ENCODE peak calls at places on chromosomes 2 and 18, in ten cellular contexts. One of them, this sample, is unnamed.

GRCh38 chr2:173964565-173965371 is 405 bp downstream of the SP3 start:
- DNase-seq in HT-29: peak; percentile 70
- DNase-seq in retina: no peak
- DNase-seq in GM12891: peak; percentile 46
- DNase-seq in ACHN: peak; percentile 83
- DNase-seq in A549: no peak
- DNase-seq in stimulated activated naive CD8-positive, alpha-beta T cell treated with anti-CD3 and anti-CD28 coated beads, Interleukin-15, Interleukin-2, amounts not matched to agents 100 U/mL and 50 U/mL, for 24 hours: peak; percentile 84
- DNase-seq in amniotic stem cell: peak; percentile 34
- DNase-seq in nephron progenitor cell: peak; percentile 83
- DNase-seq in T1000: no peak
- DNase-seq in this sample: peak; percentile 83

GRCh38 chr2:100185516-100185915 is 43.1 kb upstream of the AFF3 start:
- DNase-seq in HT-29: no peak
- DNase-seq in retina: no peak
- DNase-seq in GM12891: no peak
- DNase-seq in ACHN: no peak
- DNase-seq in A549: no peak
- DNase-seq in stimulated activated naive CD8-positive, alpha-beta T cell treated with anti-CD3 and anti-CD28 coated beads, Interleukin-15, Interleukin-2, amounts not matched to agents 100 U/mL and 50 U/mL, for 24 hours: no peak
- DNase-seq in amniotic stem cell: no peak
- DNase-seq in nephron progenitor cell: no peak
- DNase-seq in T1000: no peak
- DNase-seq in this sample: no peak

GRCh38 chr18:22282311-22283235 is 113.2 kb downstream of the GATA6 start:
- DNase-seq in HT-29: peak; percentile 88
- DNase-seq in retina: no peak
- DNase-seq in GM12891: no peak
- DNase-seq in ACHN: peak; percentile 20
- DNase-seq in A549: peak; percentile 72
- DNase-seq in stimulated activated naive CD8-positive, alpha-beta T cell treated with anti-CD3 and anti-CD28 coated beads, Interleukin-15, Interleukin-2, amounts not matched to agents 100 U/mL and 50 U/mL, for 24 hours: peak; percentile 6
- DNase-seq in amniotic stem cell: peak; percentile 42
- DNase-seq in nephron progenitor cell: no peak
- DNase-seq in T1000: peak; percentile 18
- DNase-seq in this sample: peak; percentile 23

GRCh38 chr2:105114551-105114950 is 76.7 kb downstream of the MRPS9 start:
- DNase-seq in HT-29: peak; percentile 65
- DNase-seq in retina: peak; percentile 55
- DNase-seq in GM12891: no peak
- DNase-seq in ACHN: peak; percentile 62
- DNase-seq in A549: peak; percentile 59
- DNase-seq in stimulated activated naive CD8-positive, alpha-beta T cell treated with anti-CD3 and anti-CD28 coated beads, Interleukin-15, Interleukin-2, amounts not matched to agents 100 U/mL and 50 U/mL, for 24 hours: no peak
- DNase-seq in amniotic stem cell: peak; percentile 63
- DNase-seq in nephron progenitor cell: no peak
- DNase-seq in T1000: no peak
- DNase-seq in this sample: no peak

GRCh38 chr18:25832008-25832604 is 258.3 kb downstream of the SS18 start:
- DNase-seq in HT-29: peak; percentile 65
- DNase-seq in retina: peak; percentile 78
- DNase-seq in GM12891: peak; percentile 29
- DNase-seq in ACHN: peak; percentile 57
- DNase-seq in A549: peak; percentile 17
- DNase-seq in stimulated activated naive CD8-positive, alpha-beta T cell treated with anti-CD3 and anti-CD28 coated beads, Interleukin-15, Interleukin-2, amounts not matched to agents 100 U/mL and 50 U/mL, for 24 hours: peak; percentile 34
- DNase-seq in amniotic stem cell: peak; percentile 9
- DNase-seq in nephron progenitor cell: peak; percentile 75
- DNase-seq in T1000: peak; percentile 28
- DNase-seq in this sample: no peak

GRCh38 chr2:201733544-201733943 is 35.1 kb upstream of the MPP4 start:
- DNase-seq in HT-29: no peak
- DNase-seq in retina: no peak
- DNase-seq in GM12891: no peak
- DNase-seq in ACHN: no peak
- DNase-seq in A549: no peak
- DNase-seq in stimulated activated naive CD8-positive, alpha-beta T cell treated with anti-CD3 and anti-CD28 coated beads, Interleukin-15, Interleukin-2, amounts not matched to agents 100 U/mL and 50 U/mL, for 24 hours: no peak
- DNase-seq in amniotic stem cell: no peak
- DNase-seq in nephron progenitor cell: no peak
- DNase-seq in T1000: no peak
- DNase-seq in this sample: no peak

GRCh38 chr2:222561817-222562424 is 94.0 kb downstream of the FARSB start:
- DNase-seq in HT-29: peak; percentile 79
- DNase-seq in retina: peak; percentile 68
- DNase-seq in GM12891: peak; percentile 35
- DNase-seq in ACHN: peak; percentile 74
- DNase-seq in A549: peak; percentile 40
- DNase-seq in stimulated activated naive CD8-positive, alpha-beta T cell treated with anti-CD3 and anti-CD28 coated beads, Interleukin-15, Interleukin-2, amounts not matched to agents 100 U/mL and 50 U/mL, for 24 hours: peak; percentile 20
- DNase-seq in amniotic stem cell: no peak
- DNase-seq in nephron progenitor cell: peak; percentile 58
- DNase-seq in T1000: no peak
- DNase-seq in this sample: no peak

GRCh38 chr2:126664234-126664633 is 8.3 kb downstream of the GYPC start:
- DNase-seq in HT-29: no peak
- DNase-seq in retina: no peak
- DNase-seq in GM12891: no peak
- DNase-seq in ACHN: no peak
- DNase-seq in A549: no peak
- DNase-seq in stimulated activated naive CD8-positive, alpha-beta T cell treated with anti-CD3 and anti-CD28 coated beads, Interleukin-15, Interleukin-2, amounts not matched to agents 100 U/mL and 50 U/mL, for 24 hours: peak; percentile 45
- DNase-seq in amniotic stem cell: no peak
- DNase-seq in nephron progenitor cell: no peak
- DNase-seq in T1000: no peak
- DNase-seq in this sample: peak; percentile 28

GRCh38 chr2:120819720-120820210 is 84.1 kb downstream of the GLI2 start:
- DNase-seq in HT-29: no peak
- DNase-seq in retina: no peak
- DNase-seq in GM12891: no peak
- DNase-seq in ACHN: no peak
- DNase-seq in A549: no peak
- DNase-seq in stimulated activated naive CD8-positive, alpha-beta T cell treated with anti-CD3 and anti-CD28 coated beads, Interleukin-15, Interleukin-2, amounts not matched to agents 100 U/mL and 50 U/mL, for 24 hours: no peak
- DNase-seq in amniotic stem cell: no peak
- DNase-seq in nephron progenitor cell: no peak
- DNase-seq in T1000: no peak
- DNase-seq in this sample: no peak

GRCh38 chr2:146927080-146927714 is 917.6 kb upstream of the ACVR2A start:
- DNase-seq in HT-29: peak; percentile 84
- DNase-seq in retina: peak; percentile 40
- DNase-seq in GM12891: no peak
- DNase-seq in ACHN: peak; percentile 27
- DNase-seq in A549: no peak
- DNase-seq in stimulated activated naive CD8-positive, alpha-beta T cell treated with anti-CD3 and anti-CD28 coated beads, Interleukin-15, Interleukin-2, amounts not matched to agents 100 U/mL and 50 U/mL, for 24 hours: no peak
- DNase-seq in amniotic stem cell: no peak
- DNase-seq in nephron progenitor cell: peak; percentile 57
- DNase-seq in T1000: no peak
- DNase-seq in this sample: no peak

GRCh38 chr2:199458806-199459285 is 1.1 kb upstream of the SATB2 start:
- DNase-seq in HT-29: peak; percentile 52
- DNase-seq in retina: no peak
- DNase-seq in GM12891: peak; percentile 29
- DNase-seq in ACHN: no peak
- DNase-seq in A549: no peak
- DNase-seq in stimulated activated naive CD8-positive, alpha-beta T cell treated with anti-CD3 and anti-CD28 coated beads, Interleukin-15, Interleukin-2, amounts not matched to agents 100 U/mL and 50 U/mL, for 24 hours: no peak
- DNase-seq in amniotic stem cell: no peak
- DNase-seq in nephron progenitor cell: peak; percentile 59
- DNase-seq in T1000: peak; percentile 51
- DNase-seq in this sample: no peak

GRCh38 chr2:54673501-54673998 is 49.9 kb upstream of the EML6 start:
- DNase-seq in HT-29: peak; percentile 65
- DNase-seq in retina: no peak
- DNase-seq in GM12891: no peak
- DNase-seq in ACHN: no peak
- DNase-seq in A549: no peak
- DNase-seq in stimulated activated naive CD8-positive, alpha-beta T cell treated with anti-CD3 and anti-CD28 coated beads, Interleukin-15, Interleukin-2, amounts not matched to agents 100 U/mL and 50 U/mL, for 24 hours: peak; percentile 71
- DNase-seq in amniotic stem cell: no peak
- DNase-seq in nephron progenitor cell: no peak
- DNase-seq in T1000: no peak
- DNase-seq in this sample: peak; percentile 8